ENCODE peak calls at places on chromosomes 13 and 19, in six cellular contexts. J, A, E, F, I and D are unnamed samples.

GRCh38 chr19:16262618-16263017 is 62.0 kb upstream of the KLF2 start:
- DNase-seq in J (no peak), E (no peak), A (no peak), F (no peak), I (no peak), D (no peak)

GRCh38 chr13:99626461-99627082 is 125.3 kb downstream of the TM9SF2 start:
- DNase-seq in I (peak), A (no peak), E (no peak), F (no peak), J (peak), D (no peak)

GRCh38 chr19:56291857-56292256 is 19.3 kb downstream of the EDDM13 start:
- DNase-seq in A (no peak), I (no peak), F (peak), E (no peak), J (peak), D (no peak)

GRCh38 chr19:9793051-9793591 is 24.6 kb upstream of the ZNF846 start:
- DNase-seq in J (no peak), E (peak), I (no peak), A (peak), F (peak), D (peak)

GRCh38 chr19:41545547-41545946 is 30.4 kb upstream of the CEACAM21 start:
- DNase-seq in F (no peak), J (no peak), I (no peak), A (no peak), E (no peak), D (no peak)

GRCh38 chr19:44072543-44073401 is 813 bp downstream of the ZNF284 start:
- DNase-seq in F (no peak), E (no peak), J (peak), I (no peak), A (no peak), D (no peak)

GRCh38 chr13:51000576-51001260 is 91.1 kb downstream of the RNASEH2B start:
- DNase-seq in J (peak), A (peak), F (no peak), E (peak), I (no peak), D (no peak)

GRCh38 chr13:79492313-79492798 is 11.4 kb downstream of the NDFIP2 start:
- DNase-seq in F (peak), J (no peak), A (no peak), I (no peak), E (no peak), D (no peak)

GRCh38 chr13:22561581-22561980 is 619.2 kb upstream of the SGCG start:
- DNase-seq in F (no peak), J (no peak), I (no peak), A (no peak), E (no peak), D (no peak)

GRCh38 chr13:22091971-22092300 is 421.1 kb downstream of the FGF9 start:
- DNase-seq in A (no peak), E (no peak), J (no peak), F (no peak), I (no peak), D (no peak)

GRCh38 chr13:114285166-114285808 is 3.9 kb downstream of the UPF3A start:
- DNase-seq in I (no peak), F (no peak), E (no peak), J (peak), A (no peak), D (no peak)

GRCh38 chr13:31869582-31869981 is 130.3 kb downstream of the RXFP2 start:
- DNase-seq in F (no peak), E (no peak), I (no peak), A (no peak), J (no peak), D (no peak)

GRCh38 chr13:24110011-24110410 is 50.5 kb upstream of the SPATA13 start:
- DNase-seq in J (no peak), I (no peak), F (no peak), E (no peak), A (peak), D (no peak)

GRCh38 chr19:19405919-19406877 is 723 bp downstream of the GATAD2A start:
- DNase-seq in I (no peak), E (no peak), F (peak), A (no peak), J (peak), D (peak)